ENCODE peak calls at places on chromosome 16, in four cellular contexts. G is heart left ventricle; U is neural progenitor cell; V is effector memory CD4-positive, alpha-beta T cell. D is an unnamed sample.

GRCh38 chr16:56695246-56695645 is 13.0 kb downstream of the MT1X start:
- DNase-seq in G (no peak), U (no peak), V (no peak), D (no peak)

GRCh38 chr16:4316103-4316731 is 350 bp downstream of the GLIS2 start:
- DNase-seq in G (no peak), U (peak; percentile 68), V (no peak), D (peak; percentile 65)

GRCh38 chr16:62576636-62577035 is 540.4 kb upstream of the CDH8 start:
- DNase-seq in G (no peak), U (no peak), V (no peak), D (no peak)

GRCh38 chr16:24685539-24686432 is 43.7 kb upstream of the TNRC6A start:
- DNase-seq in G (peak; percentile 74), U (peak; percentile 48), V (no peak), D (peak; percentile 80)

GRCh38 chr16:57341441-57342303 is 16.9 kb upstream of the CCL22 start:
- DNase-seq in G (no peak), U (no peak), V (no peak), D (no peak)

GRCh38 chr16:70151941-70152509 is 21.6 kb upstream of the CLEC18C start:
- DNase-seq in G (no peak), U (no peak), V (no peak), D (no peak)

GRCh38 chr16:1216681-1217400 is 8.2 kb downstream of the TPSG1 start:
- DNase-seq in G (no peak), U (no peak), V (no peak), D (no peak)

GRCh38 chr16:13270602-13271001 is 369.2 kb downstream of the SHISA9 start:
- DNase-seq in G (no peak), U (no peak), V (no peak), D (no peak)

GRCh38 chr16:12614662-12615278 is 188.9 kb downstream of the CPPED1 start:
- DNase-seq in G (no peak), U (no peak), V (no peak), D (no peak)

GRCh38 chr16:69243479-69243878 is 56.5 kb downstream of the SNTB2 start:
- DNase-seq in G (no peak), U (no peak), V (no peak), D (no peak)

GRCh38 chr16:77599793-77600415 is 122.4 kb upstream of the NUDT7 start:
- DNase-seq in G (no peak), U (peak; percentile 49), V (no peak), D (peak; percentile 57)

GRCh38 chr16:64907844-64908243 is 214.0 kb downstream of the CDH11 start:
- DNase-seq in G (no peak), U (no peak), V (no peak), D (no peak)

GRCh38 chr16:67393111-67393789 is at the start of gene TPPP3:
- DNase-seq in G (peak; percentile 95), U (peak; percentile 87), V (peak; percentile 28), D (peak; percentile 83)
- H3K27ac ChIP-seq in G (peak within 1 kb of the TSS; percentile 52), U (no peak within 1 kb of the TSS), V (no peak within 1 kb of the TSS), D (no peak within 1 kb of the TSS)

GRCh38 chr16:86289304-86289703 is 221.0 kb upstream of the FOXF1 start:
- DNase-seq in G (no peak), U (peak; percentile 16), V (no peak), D (no peak)

GRCh38 chr16:86286991-86287640 is 223.2 kb upstream of the FOXF1 start:
- DNase-seq in G (no peak), U (peak; percentile 64), V (no peak), D (peak; percentile 85)

GRCh38 chr16:86288716-86289294 is 221.5 kb upstream of the FOXF1 start:
- DNase-seq in G (no peak), U (peak; percentile 34), V (no peak), D (peak; percentile 60)

GRCh38 chr16:86285938-86286921 is 224.1 kb upstream of the FOXF1 start:
- DNase-seq in G (no peak), U (peak; percentile 33), V (no peak), D (no peak)

GRCh38 chr16:86287641-86288201 is 222.6 kb upstream of the FOXF1 start:
- DNase-seq in G (no peak), U (peak; percentile 15), V (no peak), D (no peak)
- H3K4me3 ChIP-seq in G (no peak overlapping the region), U (peak overlapping the region; percentile 48), V (no peak overlapping the region), D (peak overlapping the region; percentile 87)

DNA sequence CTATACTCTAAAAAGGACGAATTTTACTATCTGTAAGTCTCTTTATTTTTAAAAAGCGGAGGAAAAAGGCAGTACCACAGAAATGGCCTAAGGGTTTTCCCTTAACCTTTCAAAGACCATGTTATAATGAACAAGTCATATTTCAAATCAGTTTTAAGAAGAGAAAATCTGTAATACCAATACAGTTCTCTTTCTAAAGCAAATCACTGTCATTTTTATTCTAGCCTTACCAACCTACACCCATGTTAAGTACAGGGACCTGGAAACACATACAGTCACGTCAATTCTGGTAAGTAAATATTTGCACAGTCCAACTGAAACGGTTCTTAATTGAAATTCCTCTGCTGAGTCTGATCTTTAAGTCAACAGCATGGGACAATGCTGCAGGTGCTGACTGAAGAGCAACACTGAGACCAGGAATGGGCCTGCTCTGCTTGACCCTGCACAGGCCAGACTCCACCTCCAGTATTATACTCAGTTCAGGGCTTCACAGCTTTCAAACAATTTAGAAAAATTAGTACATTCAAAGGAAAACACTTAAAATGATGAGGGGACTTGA is 20.2 kb downstream of the MBTPS1 start:
- DNase-seq in G (no peak), U (no peak), V (no peak), D (no peak)
- H3K27ac ChIP-seq in G (no peak overlapping the region), U (no peak overlapping the region), V (no peak overlapping the region), D (no peak overlapping the region)

DNA sequence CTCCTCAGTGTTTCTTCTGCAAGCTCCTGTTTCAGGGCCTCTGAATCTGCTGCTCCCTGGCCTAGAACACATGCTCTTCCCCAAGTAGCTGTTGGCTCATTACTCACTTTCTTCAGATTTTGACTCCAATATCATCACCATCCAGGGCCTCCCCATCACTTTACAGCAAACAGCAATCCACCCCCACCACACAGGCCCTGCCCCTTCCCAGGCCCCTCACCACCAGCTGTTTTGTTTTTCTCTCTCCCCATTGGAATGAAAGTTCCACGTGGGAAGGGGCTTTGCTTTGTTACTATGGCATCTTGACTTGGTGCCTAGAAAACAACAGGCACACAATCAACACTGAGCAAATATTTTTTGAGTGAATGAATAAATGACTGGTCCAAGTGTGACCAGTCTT is 4.0 kb downstream of the TMEM170A start:
- DNase-seq in G (no peak), U (peak; percentile 56), V (no peak), D (peak; percentile 36)
- H3K4me3 ChIP-seq in G (no peak overlapping the region), U (peak overlapping the region; percentile 6), V (no peak overlapping the region), D (no peak overlapping the region)

DNA sequence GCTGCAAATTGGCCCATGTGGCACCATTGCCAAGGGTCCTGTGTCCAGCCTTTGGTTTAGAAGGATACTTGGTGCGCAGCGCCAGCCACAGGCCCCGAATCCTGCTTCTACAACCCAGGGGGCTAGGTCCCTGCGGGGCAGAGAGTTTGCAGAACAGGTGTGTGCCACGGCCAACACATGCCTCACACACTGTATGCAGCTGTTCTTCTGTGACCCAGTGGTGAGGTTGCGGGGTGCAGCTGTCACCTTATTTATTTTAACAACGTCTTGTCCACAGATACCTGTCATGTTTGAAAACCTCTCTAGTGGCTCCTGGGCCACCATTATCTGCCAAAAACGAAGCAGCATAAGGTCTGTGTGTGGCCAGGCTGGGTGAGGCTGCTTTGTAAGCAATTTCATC is 11.6 kb downstream of the CBFA2T3 start:
- DNase-seq in G (no peak), U (no peak), V (no peak), D (no peak)
- H3K27ac ChIP-seq in G (no peak overlapping the region), U (no peak overlapping the region), V (no peak overlapping the region), D (no peak overlapping the region)

D was measured in GM23338.